ENCODE peak calls at places on chromosome 21, in eight cellular contexts. A, E, J, R, Q, V, B and H are unnamed samples.
A peak's percentile ranks its signal among the peaks of the same experiment; 100 is the strongest.

GRCh38 chr21:38988211-38989096 is 182.7 kb downstream of the ETS2 start:
- DNase-seq in A (no peak), E (no peak), J (no peak), R (no peak), Q (no peak), V (no peak), B (no peak), H (no peak)

GRCh38 chr21:38914531-38915385 is 109.0 kb downstream of the ETS2 start:
- DNase-seq in A (no peak), E (no peak), J (no peak), R (no peak), Q (no peak), V (no peak), B (peak; percentile 87), H (no peak)

GRCh38 chr21:43343095-43343991 is 83.6 kb downstream of the SIK1 start:
- DNase-seq in A (peak; percentile 86), E (peak; percentile 71), J (no peak), R (no peak), Q (no peak), V (no peak), B (peak; percentile 88), H (no peak)

GRCh38 chr21:39681845-39682244 is 63.1 kb upstream of the IGSF5 start:
- DNase-seq in A (no peak), E (no peak), J (no peak), R (no peak), Q (no peak), V (no peak), B (no peak), H (no peak)

GRCh38 chr21:34818663-34819158 is 149.9 kb downstream of the CLIC6 start:
- DNase-seq in A (peak; percentile 13), E (no peak), J (no peak), R (no peak), Q (no peak), V (no peak), B (no peak), H (no peak)

GRCh38 chr21:41678944-41679343 is 87.9 kb downstream of the RIPK4 start:
- DNase-seq in A (peak; percentile 97), E (peak; percentile 84), J (peak; percentile 97), R (no peak), Q (no peak), V (peak; percentile 81), B (peak; percentile 97), H (peak; percentile 65)

GRCh38 chr21:44516828-44517174 is 23.2 kb downstream of the KRTAP10-1 start:
- DNase-seq in A (no peak), E (no peak), J (no peak), R (no peak), Q (no peak), V (no peak), B (peak; percentile 38), H (no peak)

GRCh38 chr21:45543710-45544448 is 1.6 kb upstream of the SLC19A1 start:
- DNase-seq in A (peak; percentile 18), E (no peak), J (no peak), R (peak; percentile 0), Q (no peak), V (no peak), B (peak; percentile 58), H (no peak)

GRCh38 chr21:22200378-22201092 is 1202.3 kb downstream of the NCAM2 start:
- DNase-seq in A (no peak), E (no peak), J (no peak), R (no peak), Q (no peak), V (no peak), B (no peak), H (no peak)

GRCh38 chr21:41766883-41767605 is at the start of gene RIPK4:
- DNase-seq in A (peak; percentile 91), E (peak; percentile 84), J (peak; percentile 88), R (no peak), Q (no peak), V (peak; percentile 76), B (peak; percentile 91), H (peak; percentile 84)

GRCh38 chr21:36909423-36909822 is 57.0 kb downstream of the HLCS start:
- DNase-seq in A (no peak), E (no peak), J (no peak), R (no peak), Q (no peak), V (no peak), B (no peak), H (no peak)

GRCh38 chr21:36754241-36754881 is 55.4 kb downstream of the SIM2 start:
- DNase-seq in A (no peak), E (no peak), J (no peak), R (no peak), Q (no peak), V (no peak), B (no peak), H (no peak)

GRCh38 chr21:38965910-38966504 is 160.3 kb downstream of the ETS2 start:
- DNase-seq in A (peak; percentile 93), E (peak; percentile 56), J (no peak), R (no peak), Q (no peak), V (no peak), B (peak; percentile 87), H (peak; percentile 27)

GRCh38 chr21:42677339-42678117 is 24.1 kb downstream of the PDE9A start:
- DNase-seq in A (no peak), E (no peak), J (no peak), R (no peak), Q (peak; percentile 99), V (no peak), B (peak; percentile 26), H (no peak)

GRCh38 chr21:42829417-42829816 is 49.9 kb downstream of the WDR4 start:
- DNase-seq in A (peak; percentile 6), E (no peak), J (no peak), R (no peak), Q (no peak), V (no peak), B (no peak), H (no peak)

GRCh38 chr21:34603002-34603709 is 11.8 kb downstream of the RCAN1 start:
- DNase-seq in A (peak; percentile 86), E (peak; percentile 68), J (peak; percentile 79), R (no peak), Q (no peak), V (peak; percentile 67), B (peak; percentile 85), H (peak; percentile 23)

GRCh38 chr21:34526618-34527290 is 14.7 kb upstream of the KCNE1 start:
- DNase-seq in A (peak; percentile 82), E (peak; percentile 47), J (peak; percentile 75), R (no peak), Q (peak; percentile 80), V (no peak), B (peak; percentile 79), H (peak; percentile 31)

GRCh38 chr21:25283720-25284119 is 323.6 kb downstream of the MRPL39 start:
- DNase-seq in A (no peak), E (no peak), J (peak; percentile 20), R (no peak), Q (no peak), V (peak; percentile 3), B (no peak), H (no peak)

GRCh38 chr21:33894736-33895288 is 20.8 kb downstream of the ATP5PO start:
- DNase-seq in A (peak; percentile 58), E (peak; percentile 60), J (peak; percentile 90), R (peak; percentile 13), Q (peak; percentile 73), V (peak; percentile 71), B (peak; percentile 74), H (peak; percentile 45)

GRCh38 chr21:25373126-25374082 is 233.9 kb downstream of the MRPL39 start:
- DNase-seq in A (no peak), E (no peak), J (no peak), R (no peak), Q (no peak), V (no peak), B (no peak), H (no peak)

GRCh38 chr21:45393021-45393420 is 11.9 kb upstream of the COL18A1 start:
- DNase-seq in A (no peak), E (no peak), J (no peak), R (no peak), Q (no peak), V (no peak), B (peak; percentile 42), H (no peak)

GRCh38 chr21:31845151-31845550 is 27.7 kb upstream of the HUNK start:
- DNase-seq in A (no peak), E (no peak), J (no peak), R (no peak), Q (no peak), V (no peak), B (no peak), H (no peak)

GRCh38 chr21:41877901-41878830 is 978 bp downstream of the PRDM15 start:
- DNase-seq in A (peak; percentile 38), E (no peak), J (peak; percentile 62), R (no peak), Q (peak; percentile 17), V (peak; percentile 13), B (no peak), H (no peak)